ENCODE peak calls at places on chromosome 1, in nine cellular contexts. One of them, this sample, is unnamed.

GRCh38 chr1:114062646-114063045 is 83.4 kb downstream of the OLFML3 start:
- DNase-seq in dorsolateral prefrontal cortex: no peak
- DNase-seq in BE2C: no peak
- DNase-seq in OCI-LY7: no peak
- DNase-seq in BJ: no peak
- DNase-seq in AG04450: no peak
- DNase-seq in GM12865: no peak
- DNase-seq in epithelial cell of esophagus: no peak
- DNase-seq in foreskin fibroblast: no peak
- DNase-seq in this sample: no peak

GRCh38 chr1:207797229-207797973 is 45.5 kb downstream of the CD46 start:
- DNase-seq in dorsolateral prefrontal cortex: peak
- DNase-seq in BE2C: peak
- DNase-seq in OCI-LY7: peak
- DNase-seq in BJ: peak
- DNase-seq in AG04450: peak
- DNase-seq in GM12865: peak
- DNase-seq in epithelial cell of esophagus: peak
- DNase-seq in foreskin fibroblast: peak
- DNase-seq in this sample: peak

GRCh38 chr1:99662581-99663208 is 16.8 kb downstream of the PALMD start:
- DNase-seq in dorsolateral prefrontal cortex: no peak
- DNase-seq in BE2C: peak
- DNase-seq in OCI-LY7: no peak
- DNase-seq in BJ: peak
- DNase-seq in AG04450: peak
- DNase-seq in GM12865: no peak
- DNase-seq in epithelial cell of esophagus: peak
- DNase-seq in foreskin fibroblast: peak
- DNase-seq in this sample: no peak

GRCh38 chr1:192709544-192709943 is 73.6 kb downstream of the RGS13 start:
- DNase-seq in dorsolateral prefrontal cortex: no peak
- DNase-seq in BE2C: no peak
- DNase-seq in OCI-LY7: no peak
- DNase-seq in BJ: no peak
- DNase-seq in AG04450: no peak
- DNase-seq in GM12865: no peak
- DNase-seq in epithelial cell of esophagus: no peak
- DNase-seq in foreskin fibroblast: no peak
- DNase-seq in this sample: no peak

GRCh38 chr1:54996359-54996868 is 2.3 kb upstream of the BSND start:
- DNase-seq in dorsolateral prefrontal cortex: peak
- DNase-seq in BE2C: peak
- DNase-seq in OCI-LY7: peak
- DNase-seq in BJ: no peak
- DNase-seq in AG04450: no peak
- DNase-seq in GM12865: peak
- DNase-seq in epithelial cell of esophagus: peak
- DNase-seq in foreskin fibroblast: peak
- DNase-seq in this sample: peak

GRCh38 chr1:11143907-11144306 is 44.2 kb upstream of the EXOSC10 start:
- DNase-seq in dorsolateral prefrontal cortex: no peak
- DNase-seq in BE2C: no peak
- DNase-seq in OCI-LY7: peak
- DNase-seq in BJ: no peak
- DNase-seq in AG04450: no peak
- DNase-seq in GM12865: no peak
- DNase-seq in epithelial cell of esophagus: no peak
- DNase-seq in foreskin fibroblast: no peak
- DNase-seq in this sample: no peak

GRCh38 chr1:14598007-14598497 is 433 bp upstream of the KAZN start:
- DNase-seq in dorsolateral prefrontal cortex: no peak
- DNase-seq in BE2C: peak
- DNase-seq in OCI-LY7: no peak
- DNase-seq in BJ: no peak
- DNase-seq in AG04450: no peak
- DNase-seq in GM12865: no peak
- DNase-seq in epithelial cell of esophagus: no peak
- DNase-seq in foreskin fibroblast: no peak
- DNase-seq in this sample: no peak

GRCh38 chr1:99777752-99778151 is 11.3 kb upstream of the FRRS1 start:
- DNase-seq in dorsolateral prefrontal cortex: no peak
- DNase-seq in BE2C: no peak
- DNase-seq in OCI-LY7: no peak
- DNase-seq in BJ: no peak
- DNase-seq in AG04450: no peak
- DNase-seq in GM12865: no peak
- DNase-seq in epithelial cell of esophagus: no peak
- DNase-seq in foreskin fibroblast: no peak
- DNase-seq in this sample: no peak

GRCh38 chr1:226569879-226570547 is 21.4 kb downstream of the STUM start:
- DNase-seq in dorsolateral prefrontal cortex: no peak
- DNase-seq in BE2C: peak
- DNase-seq in OCI-LY7: peak
- DNase-seq in BJ: no peak
- DNase-seq in AG04450: no peak
- DNase-seq in GM12865: peak
- DNase-seq in epithelial cell of esophagus: no peak
- DNase-seq in foreskin fibroblast: no peak
- DNase-seq in this sample: no peak

GRCh38 chr1:226565476-226565875 is 16.9 kb downstream of the STUM start:
- DNase-seq in dorsolateral prefrontal cortex: peak
- DNase-seq in BE2C: no peak
- DNase-seq in OCI-LY7: no peak
- DNase-seq in BJ: no peak
- DNase-seq in AG04450: no peak
- DNase-seq in GM12865: no peak
- DNase-seq in epithelial cell of esophagus: no peak
- DNase-seq in foreskin fibroblast: no peak
- DNase-seq in this sample: no peak

GRCh38 chr1:226568975-226569741 is 20.6 kb downstream of the STUM start:
- DNase-seq in dorsolateral prefrontal cortex: no peak
- DNase-seq in BE2C: no peak
- DNase-seq in OCI-LY7: no peak
- DNase-seq in BJ: no peak
- DNase-seq in AG04450: no peak
- DNase-seq in GM12865: no peak
- DNase-seq in epithelial cell of esophagus: no peak
- DNase-seq in foreskin fibroblast: no peak
- DNase-seq in this sample: no peak

GRCh38 chr1:226566234-226566633 is 17.7 kb downstream of the STUM start:
- DNase-seq in dorsolateral prefrontal cortex: no peak
- DNase-seq in BE2C: no peak
- DNase-seq in OCI-LY7: no peak
- DNase-seq in BJ: no peak
- DNase-seq in AG04450: no peak
- DNase-seq in GM12865: no peak
- DNase-seq in epithelial cell of esophagus: no peak
- DNase-seq in foreskin fibroblast: no peak
- DNase-seq in this sample: no peak

DNA sequence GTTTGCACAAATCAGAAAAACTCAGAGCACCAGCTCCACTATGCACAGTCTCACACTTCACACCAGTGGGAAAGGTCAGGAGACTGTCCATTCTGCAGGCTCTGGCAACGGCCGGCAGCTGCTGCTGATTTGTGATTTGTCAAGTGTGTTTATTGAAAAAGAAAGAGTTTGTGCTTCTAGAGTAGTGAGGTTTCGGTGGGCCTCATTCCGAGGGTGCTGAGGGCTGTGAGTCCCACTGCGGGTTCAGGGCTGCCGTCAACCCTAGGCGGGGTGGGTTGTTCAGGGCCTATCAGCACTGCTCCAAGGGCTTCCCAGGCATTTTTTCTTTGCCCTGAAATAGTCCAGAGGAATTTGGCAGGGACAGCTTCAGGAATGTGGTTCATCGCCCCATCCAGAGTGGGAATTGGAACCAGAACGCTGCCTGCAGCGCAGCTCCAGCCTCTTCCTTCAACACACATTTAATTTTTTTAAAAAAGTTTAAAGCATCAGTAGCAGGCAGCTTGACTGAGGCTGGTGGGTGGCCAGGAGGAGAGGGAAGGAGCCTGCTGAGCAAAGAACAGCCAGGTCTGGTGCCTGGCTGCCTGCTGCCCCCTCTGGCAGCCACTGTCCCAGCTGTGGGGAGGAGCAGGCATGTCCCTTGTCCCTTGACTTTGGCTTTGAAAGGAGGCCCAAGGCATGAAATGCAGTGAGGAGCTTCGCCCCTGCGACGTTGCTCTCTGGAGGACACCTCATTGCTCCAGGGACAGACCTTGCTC is 19.7 kb downstream of the STUM start:
- DNase-seq in dorsolateral prefrontal cortex: peak
- DNase-seq in BE2C: peak
- DNase-seq in OCI-LY7: peak
- DNase-seq in BJ: peak
- DNase-seq in AG04450: no peak
- DNase-seq in GM12865: no peak
- DNase-seq in epithelial cell of esophagus: no peak
- DNase-seq in foreskin fibroblast: no peak
- DNase-seq in this sample: no peak
- TF ChIP-seq CTCF in dorsolateral prefrontal cortex: peak
- TF ChIP-seq CTCF in BE2C: peak
- TF ChIP-seq CTCF in OCI-LY7: peak
- TF ChIP-seq CTCF in BJ: peak
- TF ChIP-seq CTCF in AG04450: peak
- TF ChIP-seq CTCF in GM12865: peak
- TF ChIP-seq CTCF in epithelial cell of esophagus: peak
- TF ChIP-seq CTCF in foreskin fibroblast: peak
- TF ChIP-seq CTCF in this sample: peak

DNA sequence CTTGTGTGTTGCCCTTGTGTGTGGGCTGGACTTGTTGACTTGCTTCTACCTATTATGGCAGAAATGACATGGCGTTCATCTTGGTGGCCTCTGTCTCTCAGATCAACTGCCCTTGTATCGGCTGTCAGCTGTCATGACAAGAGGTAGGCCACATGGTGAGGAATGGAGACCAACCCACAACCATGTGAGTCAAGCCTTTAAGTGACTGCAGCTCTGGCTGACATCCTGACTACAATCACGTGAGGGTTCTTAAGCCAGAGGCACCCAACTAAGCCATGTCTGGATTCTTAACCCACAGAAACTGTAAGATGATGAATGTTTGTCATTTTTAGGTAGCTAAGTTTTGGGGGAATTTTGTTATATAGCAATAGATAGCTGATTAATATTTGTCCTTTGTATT is 82.1 kb downstream of the KCND3 start:
- DNase-seq in dorsolateral prefrontal cortex: no peak
- DNase-seq in BE2C: no peak
- DNase-seq in OCI-LY7: no peak
- DNase-seq in BJ: no peak
- DNase-seq in AG04450: no peak
- DNase-seq in GM12865: no peak
- DNase-seq in epithelial cell of esophagus: peak
- DNase-seq in foreskin fibroblast: no peak
- DNase-seq in this sample: no peak
- H3K4me3 ChIP-seq in dorsolateral prefrontal cortex: no peak
- H3K4me3 ChIP-seq in BE2C: no peak
- H3K4me3 ChIP-seq in OCI-LY7: no peak
- H3K4me3 ChIP-seq in BJ: no peak
- H3K4me3 ChIP-seq in AG04450: no peak
- H3K4me3 ChIP-seq in GM12865: no peak
- H3K4me3 ChIP-seq in epithelial cell of esophagus: no peak
- H3K4me3 ChIP-seq in foreskin fibroblast: no peak
- H3K4me3 ChIP-seq in this sample: no peak

GRCh38 chr1:29513357-29513756 is 277.0 kb downstream of the PTPRU start:
- DNase-seq in dorsolateral prefrontal cortex: peak
- DNase-seq in BE2C: peak
- DNase-seq in OCI-LY7: peak
- DNase-seq in BJ: no peak
- DNase-seq in AG04450: peak
- DNase-seq in GM12865: peak
- DNase-seq in epithelial cell of esophagus: peak
- DNase-seq in foreskin fibroblast: peak
- DNase-seq in this sample: peak
- TF ChIP-seq CTCF in dorsolateral prefrontal cortex: peak
- TF ChIP-seq CTCF in BE2C: peak
- TF ChIP-seq CTCF in OCI-LY7: peak
- TF ChIP-seq CTCF in BJ: peak
- TF ChIP-seq CTCF in AG04450: peak
- TF ChIP-seq CTCF in GM12865: peak
- TF ChIP-seq CTCF in epithelial cell of esophagus: peak
- TF ChIP-seq CTCF in foreskin fibroblast: peak
- TF ChIP-seq CTCF in this sample: peak

GRCh38 chr1:33368431-33368830 is 47.5 kb upstream of the A3GALT2 start:
- DNase-seq in dorsolateral prefrontal cortex: no peak
- DNase-seq in BE2C: no peak
- DNase-seq in OCI-LY7: no peak
- DNase-seq in BJ: no peak
- DNase-seq in AG04450: no peak
- DNase-seq in GM12865: no peak
- DNase-seq in epithelial cell of esophagus: no peak
- DNase-seq in foreskin fibroblast: no peak
- DNase-seq in this sample: no peak

GRCh38 chr1:33367488-33368405 is 46.8 kb upstream of the A3GALT2 start:
- DNase-seq in dorsolateral prefrontal cortex: peak
- DNase-seq in BE2C: peak
- DNase-seq in OCI-LY7: peak
- DNase-seq in BJ: no peak
- DNase-seq in AG04450: no peak
- DNase-seq in GM12865: peak
- DNase-seq in epithelial cell of esophagus: peak
- DNase-seq in foreskin fibroblast: peak
- DNase-seq in this sample: no peak

GRCh38 chr1:33369081-33369480 is 48.2 kb upstream of the A3GALT2 start:
- DNase-seq in dorsolateral prefrontal cortex: no peak
- DNase-seq in BE2C: no peak
- DNase-seq in OCI-LY7: no peak
- DNase-seq in BJ: no peak
- DNase-seq in AG04450: no peak
- DNase-seq in GM12865: no peak
- DNase-seq in epithelial cell of esophagus: no peak
- DNase-seq in foreskin fibroblast: no peak
- DNase-seq in this sample: no peak

GRCh38 chr1:33365560-33365997 is 44.7 kb upstream of the A3GALT2 start:
- DNase-seq in dorsolateral prefrontal cortex: no peak
- DNase-seq in BE2C: no peak
- DNase-seq in OCI-LY7: no peak
- DNase-seq in BJ: no peak
- DNase-seq in AG04450: no peak
- DNase-seq in GM12865: no peak
- DNase-seq in epithelial cell of esophagus: no peak
- DNase-seq in foreskin fibroblast: peak
- DNase-seq in this sample: no peak

DNA sequence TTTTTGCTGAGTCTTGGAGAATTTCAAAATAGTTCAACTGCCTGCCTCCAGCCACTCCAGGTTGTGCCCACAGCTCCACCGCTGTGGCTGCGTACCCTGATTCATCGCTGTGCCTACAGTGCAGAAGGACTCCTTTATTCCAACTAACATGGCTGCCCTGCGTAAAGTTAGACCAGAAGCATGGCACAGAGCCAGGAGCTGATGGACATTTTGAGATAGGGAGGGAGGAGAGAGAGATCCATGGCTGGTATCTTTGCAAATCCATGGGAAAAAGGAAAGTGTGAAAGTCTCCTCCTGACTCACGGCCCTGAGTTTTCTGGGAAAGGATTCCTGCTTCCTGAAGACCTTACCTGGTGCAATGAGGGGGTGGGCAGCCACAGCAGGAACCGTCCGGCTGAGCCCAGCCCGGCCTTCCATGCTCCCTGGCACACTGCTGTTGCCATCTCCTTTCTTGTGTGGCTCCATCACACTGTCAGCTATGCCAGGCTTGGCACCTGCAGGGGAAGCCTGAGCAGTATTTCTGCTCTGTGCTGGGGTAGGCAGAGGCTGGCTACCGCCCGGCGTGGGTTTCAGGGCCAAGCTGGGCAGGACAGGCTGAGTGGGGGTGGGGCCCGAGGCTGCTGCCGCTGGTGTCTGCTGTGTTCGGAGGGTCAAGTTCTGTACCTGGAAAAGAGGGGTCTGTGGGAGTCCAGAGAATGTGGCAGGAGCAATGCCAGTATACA is 46.0 kb upstream of the A3GALT2 start:
- DNase-seq in dorsolateral prefrontal cortex: no peak
- DNase-seq in BE2C: peak
- DNase-seq in OCI-LY7: no peak
- DNase-seq in BJ: no peak
- DNase-seq in AG04450: no peak
- DNase-seq in GM12865: no peak
- DNase-seq in epithelial cell of esophagus: no peak
- DNase-seq in foreskin fibroblast: no peak
- DNase-seq in this sample: no peak
- H3K4me3 ChIP-seq in dorsolateral prefrontal cortex: no peak
- H3K4me3 ChIP-seq in BE2C: no peak
- H3K4me3 ChIP-seq in OCI-LY7: no peak
- H3K4me3 ChIP-seq in BJ: no peak
- H3K4me3 ChIP-seq in AG04450: no peak
- H3K4me3 ChIP-seq in GM12865: no peak
- H3K4me3 ChIP-seq in epithelial cell of esophagus: no peak
- H3K4me3 ChIP-seq in foreskin fibroblast: no peak
- H3K4me3 ChIP-seq in this sample: no peak

This sample was measured in HFF-Myc.